ENCODE peak calls at places on chromosomes 6 and 20, in four cellular contexts. F, W, H and A are unnamed samples.

GRCh38 chr6:41278699-41279405 is 7.6 kb downstream of the TREM1 start:
- DNase-seq in F (no peak), W (peak), H (no peak), A (peak)

GRCh38 chr6:120874422-120874821 is 459.9 kb downstream of the TBC1D32 start:
- DNase-seq in F (no peak), W (no peak), H (no peak), A (no peak)

GRCh38 chr20:33653218-33653899 is 8.8 kb upstream of the C20orf144 start:
- DNase-seq in F (no peak), W (peak), H (peak), A (peak)

GRCh38 chr20:32052090-32052791 is at the start of gene HCK:
- DNase-seq in F (no peak), W (no peak), H (no peak), A (no peak)

GRCh38 chr6:41228616-41229015 is 467 bp downstream of the TREML4 start:
- DNase-seq in F (no peak), W (no peak), H (no peak), A (no peak)

GRCh38 chr6:47090881-47091280 is 48.7 kb upstream of the ADGRF1 start:
- DNase-seq in F (no peak), W (no peak), H (no peak), A (no peak)

GRCh38 chr6:164013480-164014208 is 599.1 kb downstream of the QKI start:
- DNase-seq in F (no peak), W (peak), H (no peak), A (no peak)

GRCh38 chr6:82331031-82331773 is 32.4 kb upstream of the TPBG start:
- DNase-seq in F (peak), W (peak), H (no peak), A (peak)

GRCh38 chr6:144321839-144322591 is 36.9 kb downstream of the UTRN start:
- DNase-seq in F (no peak), W (peak), H (no peak), A (peak)

GRCh38 chr6:127914240-127914639 is 13.4 kb upstream of the THEMIS start:
- DNase-seq in F (no peak), W (peak), H (no peak), A (no peak)

GRCh38 chr6:24981385-24981758 is 45.6 kb upstream of the RIPOR2 start:
- DNase-seq in F (no peak), W (no peak), H (no peak), A (peak)

GRCh38 chr20:3797592-3798404 is 1.7 kb downstream of the CDC25B start:
- DNase-seq in F (no peak), W (no peak), H (no peak), A (no peak)

GRCh38 chr6:50816947-50817637 is 1.6 kb upstream of the TFAP2B start:
- DNase-seq in F (no peak), W (no peak), H (no peak), A (no peak)

GRCh38 chr6:78700997-78701396 is 166.4 kb upstream of the IRAK1BP1 start:
- DNase-seq in F (no peak), W (peak), H (no peak), A (no peak)

GRCh38 chr20:56343861-56344381 is 14.9 kb upstream of the FAM210B start:
- DNase-seq in F (no peak), W (peak), H (no peak), A (peak)

GRCh38 chr20:15922556-15922955 is 650.7 kb downstream of the KIF16B start:
- DNase-seq in F (no peak), W (no peak), H (no peak), A (no peak)

GRCh38 chr6:30896541-30896940 is 11.5 kb upstream of the GTF2H4 start:
- DNase-seq in F (no peak), W (no peak), H (no peak), A (no peak)

GRCh38 chr6:11650297-11650696 is 112.7 kb downstream of the TMEM170B start:
- DNase-seq in F (peak), W (peak), H (no peak), A (no peak)